ENCODE peak calls at places on chromosomes 4 and X, in five cellular contexts. L is thoracic aorta, Q is NCI-H2081, B is activated T-cell treated with anti-CD3 and anti-CD28 coated beads for 1 hour, X is ELF-1. U is an unnamed sample.
A peak's percentile ranks its signal among the peaks of the same experiment; 100 is the strongest.

GRCh38 chrX:153828308-153828707 is 2.0 kb downstream of the PDZD4 start:
- DNase-seq in B (no peak), X (peak; percentile 59), Q (no peak), L (no peak), U (no peak)

GRCh38 chr4:1336079-1336478 is 10.9 kb upstream of the UVSSA start:
- DNase-seq in Q (no peak), L (no peak), X (no peak), B (no peak), U (no peak)

GRCh38 chr4:109996531-109996930 is 83.8 kb downstream of the EGF start:
- DNase-seq in L (no peak), B (no peak), Q (no peak), X (no peak), U (no peak)

GRCh38 chr4:133565379-133565778 is 416.3 kb downstream of the PCDH10 start:
- DNase-seq in B (no peak), Q (peak; percentile 97), L (no peak), X (no peak), U (no peak)

GRCh38 chrX:31333181-31333831 is 261.5 kb upstream of the FTHL17 start:
- DNase-seq in X (peak; percentile 14), B (no peak), Q (no peak), L (no peak), U (no peak)

GRCh38 chrX:37846934-37847732 is at the start of gene DYNLT3:
- DNase-seq in B (peak; percentile 62), L (peak; percentile 10), X (peak; percentile 91), Q (peak; percentile 94), U (peak; percentile 71)

GRCh38 chrX:13377537-13377936 is 57.7 kb upstream of the ATXN3L start:
- DNase-seq in Q (peak; percentile 32), B (no peak), L (no peak), X (no peak), U (no peak)

GRCh38 chr4:86319390-86319789 is 40.5 kb downstream of the MAPK10 start:
- DNase-seq in X (no peak), B (no peak), Q (no peak), L (no peak), U (no peak)

GRCh38 chr4:14749910-14750309 is 252.4 kb upstream of the CPEB2 start:
- DNase-seq in B (no peak), Q (peak; percentile 31), L (no peak), X (no peak), U (no peak)

U was measured in CD4-positive, alpha-beta T cell.